ENCODE peak calls at places on chromosome 11, in four cellular contexts. One of them, this sample, is unnamed.

GRCh38 chr11:47186937-47187681 is 875 bp upstream of the PACSIN3 start:
- DNase-seq in NCI-H460: peak
- DNase-seq in H1: peak
- DNase-seq in AG10803: peak
- DNase-seq in this sample: peak

GRCh38 chr11:71437399-71437798 is 10.8 kb downstream of the DHCR7 start:
- DNase-seq in NCI-H460: no peak
- DNase-seq in H1: no peak
- DNase-seq in AG10803: no peak
- DNase-seq in this sample: no peak

GRCh38 chr11:3855808-3856491 is 486 bp downstream of the STIM1 start:
- DNase-seq in NCI-H460: no peak
- DNase-seq in H1: peak
- DNase-seq in AG10803: peak
- DNase-seq in this sample: no peak

GRCh38 chr11:62832346-62833234 is at the start of gene TEX54:
- DNase-seq in H1: no peak
- DNase-seq in NCI-H460: no peak
- DNase-seq in AG10803: peak
- DNase-seq in this sample: peak

GRCh38 chr11:3368199-3368598 is 10.7 kb downstream of the ZNF195 start:
- DNase-seq in NCI-H460: no peak
- DNase-seq in AG10803: no peak
- DNase-seq in H1: no peak
- DNase-seq in this sample: no peak

GRCh38 chr11:1484061-1484671 is 2.4 kb downstream of the MOB2 start:
- DNase-seq in NCI-H460: no peak
- DNase-seq in AG10803: no peak
- DNase-seq in H1: no peak
- DNase-seq in this sample: no peak

GRCh38 chr11:112620621-112621394 is 340.4 kb upstream of the NCAM1 start:
- DNase-seq in NCI-H460: no peak
- DNase-seq in AG10803: no peak
- DNase-seq in H1: no peak
- DNase-seq in this sample: no peak

GRCh38 chr11:5196067-5196466 is 4.4 kb downstream of the OR51V1 start:
- DNase-seq in H1: no peak
- DNase-seq in AG10803: no peak
- DNase-seq in NCI-H460: no peak
- DNase-seq in this sample: no peak

GRCh38 chr11:31643831-31644230 is 134.3 kb downstream of the ELP4 start:
- DNase-seq in AG10803: peak
- DNase-seq in NCI-H460: no peak
- DNase-seq in H1: no peak
- DNase-seq in this sample: peak

GRCh38 chr11:66720223-66720898 is 8.7 kb downstream of the SPTBN2 start:
- DNase-seq in AG10803: peak
- DNase-seq in H1: peak
- DNase-seq in NCI-H460: no peak
- DNase-seq in this sample: peak

GRCh38 chr11:59754859-59755700 is at the start of gene STX3:
- DNase-seq in AG10803: peak
- DNase-seq in NCI-H460: no peak
- DNase-seq in H1: peak
- DNase-seq in this sample: peak

GRCh38 chr11:88552377-88553029 is 215.0 kb upstream of the CTSC start:
- DNase-seq in AG10803: peak
- DNase-seq in H1: peak
- DNase-seq in NCI-H460: no peak
- DNase-seq in this sample: peak

GRCh38 chr11:120867024-120867423 is 156.9 kb upstream of the TBCEL start:
- DNase-seq in AG10803: no peak
- DNase-seq in NCI-H460: no peak
- DNase-seq in H1: no peak
- DNase-seq in this sample: no peak

GRCh38 chr11:120613264-120614226 is 102.0 kb downstream of the GRIK4 start:
- DNase-seq in H1: no peak
- DNase-seq in AG10803: no peak
- DNase-seq in NCI-H460: no peak
- DNase-seq in this sample: no peak

GRCh38 chr11:11163256-11163655 is 189.8 kb downstream of the CSNK2A3 start:
- DNase-seq in NCI-H460: no peak
- DNase-seq in H1: no peak
- DNase-seq in AG10803: no peak
- DNase-seq in this sample: peak

GRCh38 chr11:27497284-27497866 is 9.2 kb downstream of the LIN7C start:
- DNase-seq in AG10803: peak
- DNase-seq in H1: no peak
- DNase-seq in NCI-H460: no peak
- DNase-seq in this sample: peak

GRCh38 chr11:121829159-121829643 is 286.8 kb downstream of the BLID start:
- DNase-seq in NCI-H460: peak
- DNase-seq in AG10803: peak
- DNase-seq in H1: no peak
- DNase-seq in this sample: peak

GRCh38 chr11:61027141-61027840 is 55.8 kb downstream of the CD6 start:
- DNase-seq in NCI-H460: no peak
- DNase-seq in H1: no peak
- DNase-seq in AG10803: no peak
- DNase-seq in this sample: no peak

GRCh38 chr11:78076733-78077403 is 2.8 kb downstream of the NDUFC2 start:
- DNase-seq in AG10803: no peak
- DNase-seq in H1: no peak
- DNase-seq in NCI-H460: no peak
- DNase-seq in this sample: no peak

GRCh38 chr11:122105009-122105828 is 10.8 kb downstream of the BLID start:
- DNase-seq in NCI-H460: no peak
- DNase-seq in AG10803: no peak
- DNase-seq in H1: no peak
- DNase-seq in this sample: no peak

GRCh38 chr11:689630-690029 is 5.4 kb downstream of the DEAF1 start:
- DNase-seq in AG10803: no peak
- DNase-seq in NCI-H460: no peak
- DNase-seq in H1: no peak
- DNase-seq in this sample: no peak

GRCh38 chr11:116312560-116313340 is 460.0 kb downstream of the BUD13 start:
- DNase-seq in H1: peak
- DNase-seq in AG10803: peak
- DNase-seq in NCI-H460: no peak
- DNase-seq in this sample: peak

GRCh38 chr11:126140106-126140931 is 71.1 kb downstream of the RPUSD4 start:
- DNase-seq in H1: no peak
- DNase-seq in AG10803: peak
- DNase-seq in NCI-H460: no peak
- DNase-seq in this sample: no peak

GRCh38 chr11:64059339-64060176 is 23.8 kb downstream of the FLRT1 start:
- DNase-seq in NCI-H460: no peak
- DNase-seq in AG10803: no peak
- DNase-seq in H1: peak
- DNase-seq in this sample: no peak

GRCh38 chr11:58579192-58580129 is 598 bp downstream of the ZFP91 start:
- DNase-seq in H1: peak
- DNase-seq in AG10803: peak
- DNase-seq in NCI-H460: peak
- DNase-seq in this sample: peak

GRCh38 chr11:693415-693831 is 1.6 kb downstream of the DEAF1 start:
- DNase-seq in AG10803: peak
- DNase-seq in H1: no peak
- DNase-seq in NCI-H460: no peak
- DNase-seq in this sample: peak

GRCh38 chr11:71467164-71467563 is 14.2 kb downstream of the NADSYN1 start:
- DNase-seq in H1: no peak
- DNase-seq in AG10803: no peak
- DNase-seq in NCI-H460: no peak
- DNase-seq in this sample: no peak

GRCh38 chr11:74021998-74022397 is 13.1 kb upstream of the UCP3 start:
- DNase-seq in AG10803: no peak
- DNase-seq in NCI-H460: no peak
- DNase-seq in H1: no peak
- DNase-seq in this sample: no peak

GRCh38 chr11:61332266-61332822 is 561 bp downstream of the DDB1 start:
- DNase-seq in NCI-H460: no peak
- DNase-seq in H1: no peak
- DNase-seq in AG10803: peak
- DNase-seq in this sample: peak

GRCh38 chr11:66886671-66887221 is 29.9 kb downstream of the LRFN4 start:
- DNase-seq in H1: no peak
- DNase-seq in AG10803: no peak
- DNase-seq in NCI-H460: peak
- DNase-seq in this sample: peak

GRCh38 chr11:28346721-28347120 is 238.5 kb downstream of the METTL15 start:
- DNase-seq in H1: no peak
- DNase-seq in AG10803: peak
- DNase-seq in NCI-H460: no peak
- DNase-seq in this sample: no peak

GRCh38 chr11:2213890-2214526 is 42.4 kb upstream of the TH start:
- DNase-seq in AG10803: no peak
- DNase-seq in H1: peak
- DNase-seq in NCI-H460: no peak
- DNase-seq in this sample: no peak

GRCh38 chr11:69985654-69986420 is 92.3 kb upstream of the ANO1 start:
- DNase-seq in AG10803: no peak
- DNase-seq in NCI-H460: no peak
- DNase-seq in H1: peak
- DNase-seq in this sample: no peak

GRCh38 chr11:88288560-88288959 is 49.0 kb downstream of the CTSC start:
- DNase-seq in AG10803: no peak
- DNase-seq in NCI-H460: no peak
- DNase-seq in H1: no peak
- DNase-seq in this sample: no peak

GRCh38 chr11:70420008-70420464 is 21.7 kb downstream of the CTTN start:
- DNase-seq in NCI-H460: no peak
- DNase-seq in H1: no peak
- DNase-seq in AG10803: no peak
- DNase-seq in this sample: peak

GRCh38 chr11:66421492-66422205 is 814 bp downstream of the NPAS4 start:
- DNase-seq in AG10803: peak
- DNase-seq in H1: peak
- DNase-seq in NCI-H460: peak
- DNase-seq in this sample: peak

GRCh38 chr11:18563090-18563730 is 25.3 kb downstream of the UEVLD start:
- DNase-seq in NCI-H460: no peak
- DNase-seq in AG10803: no peak
- DNase-seq in H1: no peak
- DNase-seq in this sample: peak

GRCh38 chr11:93059074-93059957 is 89.9 kb downstream of the MTNR1B start:
- DNase-seq in H1: no peak
- DNase-seq in NCI-H460: no peak
- DNase-seq in AG10803: peak
- DNase-seq in this sample: peak